ENCODE peak calls at places on chromosomes 12 and 14, in four cellular contexts. L is T-helper 1 cell; O is HTR-8/SVneo; D is activated naive CD8-positive, alpha-beta T cell treated with anti-CD3 and anti-CD28 coated beads for 36 hours. X is an unnamed sample.

GRCh38 chr12:7994731-7995205 is 37.7 kb upstream of the FOXJ2 start:
- DNase-seq in L (no peak), D (no peak), O (no peak), X (no peak)

GRCh38 chr12:10252201-10252600 is 39.5 kb downstream of the GABARAPL1 start:
- DNase-seq in L (no peak), D (no peak), O (no peak), X (no peak)

GRCh38 chr14:20421267-20421666 is 8.0 kb upstream of the TEP1 start:
- DNase-seq in D (no peak), L (no peak), O (no peak), X (no peak)

GRCh38 chr14:53701108-53701875 is 255.3 kb downstream of the BMP4 start:
- DNase-seq in L (no peak), D (no peak), O (no peak), X (peak; percentile 16)

GRCh38 chr12:90124914-90125313 is 416.3 kb upstream of the ATP2B1 start:
- DNase-seq in L (no peak), D (no peak), O (no peak), X (no peak)

GRCh38 chr12:114665411-114666181 is 18.4 kb downstream of the TBX3 start:
- DNase-seq in O (no peak), L (no peak), D (no peak), X (no peak)

GRCh38 chr14:33796356-33796755 is 154.5 kb downstream of the EGLN3 start:
- DNase-seq in L (no peak), D (no peak), O (no peak), X (no peak)

GRCh38 chr14:43410631-43411030 is 1096.5 kb downstream of the FSCB start:
- DNase-seq in O (no peak), L (no peak), D (no peak), X (no peak)

GRCh38 chr14:84826349-84826748 is 703.6 kb upstream of the FLRT2 start:
- DNase-seq in D (no peak), O (no peak), L (no peak), X (no peak)

GRCh38 chr14:96373538-96373937 is 10.2 kb downstream of the GSKIP start:
- DNase-seq in D (no peak), L (no peak), O (no peak), X (no peak)

X was measured in GM13977.